ENCODE peak calls at places on chromosomes 6 and 20, in six cellular contexts. E is mesendoderm, K is neuronal stem cell, M is IMR-90, C is H1, A is trophoblast cell. Q is an unnamed sample.

GRCh38 chr6:35967059-35967769 is 46.3 kb upstream of the SRPK1 start:
- DNase-seq in E (no peak), K (no peak), M (no peak), C (no peak), A (no peak), Q (no peak)

GRCh38 chr6:73234732-73235131 is 9.4 kb upstream of the KHDC1L start:
- DNase-seq in E (no peak), K (no peak), M (peak), C (no peak), A (no peak), Q (peak)

GRCh38 chr20:45330476-45330875 is 17.7 kb downstream of the SDC4 start:
- DNase-seq in E (no peak), K (no peak), M (no peak), C (no peak), A (no peak), Q (no peak)

GRCh38 chr6:6834356-6835342 is 246.1 kb downstream of the LY86 start:
- DNase-seq in E (no peak), K (no peak), M (no peak), C (no peak), A (no peak), Q (no peak)

GRCh38 chr6:11732036-11732545 is 46.5 kb downstream of the ADTRP start:
- DNase-seq in E (no peak), K (no peak), M (peak), C (no peak), A (peak), Q (peak)

GRCh38 chr20:6831461-6831860 is 64.0 kb downstream of the BMP2 start:
- DNase-seq in E (no peak), K (no peak), M (no peak), C (no peak), A (no peak), Q (no peak)

GRCh38 chr6:90715093-90715655 is 128.3 kb upstream of the MAP3K7 start:
- DNase-seq in E (no peak), K (no peak), M (peak), C (no peak), A (peak), Q (no peak)

GRCh38 chr20:64188682-64189529 is 24.7 kb downstream of the MYT1 start:
- DNase-seq in E (peak), K (peak), M (peak), C (no peak), A (peak), Q (peak)

GRCh38 chr20:45523833-45524232 is 8.4 kb upstream of the SPINT3 start:
- DNase-seq in E (no peak), K (no peak), M (no peak), C (no peak), A (no peak), Q (no peak)

GRCh38 chr6:45923831-45924391 is 91.7 kb downstream of the CLIC5 start:
- DNase-seq in E (no peak), K (no peak), M (peak), C (no peak), A (peak), Q (peak)

GRCh38 chr6:18034798-18035202 is 47.4 kb upstream of the KIF13A start:
- DNase-seq in E (no peak), K (no peak), M (peak), C (no peak), A (no peak), Q (no peak)

GRCh38 chr20:59688999-59689398 is 84.7 kb downstream of the PHACTR3 start:
- DNase-seq in E (no peak), K (no peak), M (no peak), C (no peak), A (no peak), Q (no peak)

GRCh38 chr6:84521419-84522001 is 242.9 kb downstream of the TBX18 start:
- DNase-seq in E (no peak), K (no peak), M (no peak), C (no peak), A (no peak), Q (peak)

GRCh38 chr20:15703171-15703911 is 869.9 kb downstream of the KIF16B start:
- DNase-seq in E (no peak), K (no peak), M (peak), C (no peak), A (no peak), Q (no peak)

GRCh38 chr6:115540077-115540869 is 520.4 kb downstream of the FRK start:
- DNase-seq in E (no peak), K (no peak), M (no peak), C (no peak), A (no peak), Q (no peak)

GRCh38 chr6:163705923-163706322 is 291.4 kb downstream of the QKI start:
- DNase-seq in E (no peak), K (no peak), M (no peak), C (no peak), A (no peak), Q (no peak)

GRCh38 chr6:11607381-11607780 is 69.8 kb downstream of the TMEM170B start:
- DNase-seq in E (peak), K (no peak), M (peak), C (no peak), A (peak), Q (peak)

GRCh38 chr20:58081842-58082241 is 146.6 kb downstream of the ANKRD60 start:
- DNase-seq in E (no peak), K (no peak), M (no peak), C (no peak), A (no peak), Q (no peak)

GRCh38 chr6:17986656-17987575 is 519 bp downstream of the KIF13A start:
- DNase-seq in E (peak), K (peak), M (peak), C (peak), A (peak), Q (peak)

GRCh38 chr6:170147832-170148708 is 142.8 kb downstream of the DLL1 start:
- DNase-seq in E (peak), K (no peak), M (no peak), C (no peak), A (no peak), Q (no peak)

GRCh38 chr6:36713846-36714245 is 16.2 kb downstream of the RAB44 start:
- DNase-seq in E (no peak), K (no peak), M (no peak), C (no peak), A (no peak), Q (no peak)

GRCh38 chr6:39819226-39819625 is 27.1 kb downstream of the DAAM2 start:
- DNase-seq in E (no peak), K (no peak), M (peak), C (no peak), A (no peak), Q (peak)

GRCh38 chr20:17617212-17617867 is 47.5 kb downstream of the DSTN start:
- DNase-seq in E (peak), K (peak), M (no peak), C (peak), A (peak), Q (peak)

GRCh38 chr6:37171141-37171969 is 1.4 kb downstream of the PIM1 start:
- DNase-seq in E (peak), K (peak), M (peak), C (peak), A (peak), Q (peak)

GRCh38 chr20:3461911-3462677 is 8.7 kb upstream of the ATRN start:
- DNase-seq in E (no peak), K (no peak), M (no peak), C (no peak), A (peak), Q (peak)

GRCh38 chr6:170417881-170418280 is 111.3 kb downstream of the FAM120B start:
- DNase-seq in E (no peak), K (no peak), M (no peak), C (no peak), A (no peak), Q (no peak)

GRCh38 chr6:89081129-89081422 is 525 bp downstream of the PNRC1 start:
- DNase-seq in E (no peak), K (no peak), M (no peak), C (no peak), A (peak), Q (no peak)
- H2BK5ac ChIP-seq in E (peak), K (peak), M (peak), C (peak), A (peak), Q (peak)

GRCh38 chr6:27605401-27606342 is 132.8 kb upstream of the ZNF184 start:
- DNase-seq in E (peak), K (peak), M (peak), C (peak), A (peak), Q (peak)
- H3K4me3 ChIP-seq in E (peak), K (peak), M (peak), C (peak), A (peak), Q (no peak)

GRCh38 chr6:156779206-156780116 is 2.3 kb downstream of the ARID1B start:
- DNase-seq in E (peak), K (peak), M (no peak), C (peak), A (peak), Q (peak)
- H2BK5ac ChIP-seq in E (peak), K (peak), M (peak), C (peak), A (peak), Q (peak)

GRCh38 chr6:34531580-34532201 is 24.4 kb downstream of the SPDEF start:
- DNase-seq in E (peak), K (no peak), M (peak), C (peak), A (no peak), Q (no peak)
- H3K4me3 ChIP-seq in E (peak), K (no peak), M (peak), C (no peak), A (no peak), Q (no peak)

GRCh38 chr6:26224940-26225847 is 138.0 kb downstream of the HFE start:
- DNase-seq in E (peak), K (peak), M (peak), C (peak), A (peak), Q (peak)
- H2BK5ac ChIP-seq in E (peak), K (no peak), M (peak), C (peak), A (peak), Q (no peak)

GRCh38 chr20:44324343-44324742 is 12.5 kb upstream of the R3HDML start:
- DNase-seq in E (no peak), K (no peak), M (no peak), C (no peak), A (no peak), Q (peak)

GRCh38 chr20:44328428-44328827 is 8.4 kb upstream of the R3HDML start:
- DNase-seq in E (no peak), K (no peak), M (no peak), C (no peak), A (no peak), Q (no peak)

GRCh38 chr20:44331201-44331600 is 5.6 kb upstream of the R3HDML start:
- DNase-seq in E (no peak), K (no peak), M (no peak), C (no peak), A (no peak), Q (no peak)

GRCh38 chr20:44326391-44327159 is 10.3 kb upstream of the R3HDML start:
- DNase-seq in E (peak), K (no peak), M (no peak), C (peak), A (no peak), Q (no peak)
- H3K4me3 ChIP-seq in E (no peak), K (peak), M (no peak), C (no peak), A (peak), Q (no peak)

GRCh38 chr6:57190140-57190539 is 18.0 kb downstream of the BAG2 start:
- DNase-seq in E (peak), K (no peak), M (peak), C (no peak), A (peak), Q (peak)
- H2BK5ac ChIP-seq in E (no peak), K (no peak), M (peak), C (no peak), A (no peak), Q (no peak)

GRCh38 chr6:41503841-41504525 is 42.2 kb upstream of the FOXP4 start:
- DNase-seq in E (peak), K (no peak), M (peak), C (peak), A (no peak), Q (peak)

GRCh38 chr6:41502607-41503434 is 43.4 kb upstream of the FOXP4 start:
- DNase-seq in E (peak), K (no peak), M (no peak), C (peak), A (no peak), Q (peak)

GRCh38 chr6:41504526-41505021 is 41.6 kb upstream of the FOXP4 start:
- DNase-seq in E (peak), K (no peak), M (peak), C (no peak), A (no peak), Q (no peak)

GRCh38 chr6:41505084-41506049 is 40.8 kb upstream of the FOXP4 start:
- DNase-seq in E (peak), K (no peak), M (peak), C (peak), A (peak), Q (peak)

GRCh38 chr6:41503435-41503768 is 42.8 kb upstream of the FOXP4 start:
- DNase-seq in E (no peak), K (no peak), M (no peak), C (no peak), A (no peak), Q (no peak)
- H3K4me3 ChIP-seq in E (no peak), K (no peak), M (no peak), C (peak), A (no peak), Q (no peak)

Q was measured in mesenchymal stem cell.